ENCODE peak calls at places on chromosomes 3 and 15, in ten cellular contexts. N is psoas muscle, S is kidney, D is GM13976, J is esophagus muscularis mucosa, T is Caco-2, G is cardiac fibroblast, W is A549, P is AG10803, O is GM12865. F is an unnamed sample.

GRCh38 chr3:20054549-20054987 is 14.3 kb downstream of the KAT2B start:
- DNase-seq in P (peak), J (no peak), O (peak), N (peak), T (no peak), W (peak), S (peak), G (peak), D (peak), F (no peak)

GRCh38 chr3:174162550-174162949 is 696.6 kb upstream of the NAALADL2 start:
- DNase-seq in J (no peak), O (no peak), W (no peak), D (no peak), N (no peak), P (peak), T (no peak), G (peak), S (no peak), F (no peak)

GRCh38 chr3:46214751-46215352 is 6.7 kb upstream of the CCR1 start:
- DNase-seq in T (no peak), G (no peak), S (no peak), P (no peak), O (peak), N (no peak), W (no peak), J (peak), D (no peak), F (no peak)

GRCh38 chr3:188929138-188929537 is 242.6 kb upstream of the TPRG1 start:
- DNase-seq in D (no peak), T (peak), S (no peak), W (no peak), P (no peak), O (no peak), N (no peak), G (peak), J (no peak), F (no peak)

GRCh38 chr3:67489816-67490215 is 164.6 kb downstream of the SUCLG2 start:
- DNase-seq in J (no peak), W (no peak), D (no peak), G (no peak), T (no peak), O (no peak), P (peak), S (no peak), N (no peak), F (no peak)

GRCh38 chr3:24372559-24373197 is 122.0 kb downstream of the THRB start:
- DNase-seq in J (no peak), S (no peak), G (no peak), P (no peak), O (no peak), W (no peak), D (no peak), T (no peak), N (no peak), F (no peak)

GRCh38 chr3:54999801-55000200 is 71.9 kb upstream of the LRTM1 start:
- DNase-seq in S (no peak), O (no peak), P (no peak), W (no peak), T (no peak), N (no peak), J (peak), G (peak), D (no peak), F (no peak)

GRCh38 chr3:167110906-167111305 is 269.2 kb downstream of the ZBBX start:
- DNase-seq in N (no peak), D (no peak), G (peak), J (no peak), P (no peak), S (no peak), T (no peak), W (no peak), O (peak), F (no peak)

GRCh38 chr3:42683875-42684593 is 1.3 kb upstream of the KLHL40 start:
- DNase-seq in O (no peak), N (peak), D (no peak), P (peak), W (peak), S (peak), G (peak), J (peak), T (peak), F (no peak)

GRCh38 chr15:90871716-90872480 is 3.5 kb downstream of the FURIN start:
- DNase-seq in T (no peak), J (no peak), D (peak), P (no peak), N (no peak), O (no peak), S (no peak), W (no peak), G (no peak), F (no peak)

GRCh38 chr3:124705552-124705951 is 24.7 kb upstream of the UMPS start:
- DNase-seq in J (no peak), S (no peak), G (no peak), W (no peak), P (no peak), T (no peak), N (no peak), O (no peak), D (no peak), F (no peak)

GRCh38 chr3:69370156-69370944 is 15.5 kb downstream of the FRMD4B start:
- DNase-seq in W (no peak), N (peak), O (peak), S (peak), P (peak), D (no peak), T (no peak), J (no peak), G (peak), F (no peak)

GRCh38 chr3:57971975-57972374 is 36.2 kb upstream of the FLNB start:
- DNase-seq in O (no peak), N (no peak), W (no peak), J (no peak), S (no peak), T (peak), P (no peak), D (no peak), G (no peak), F (no peak)

GRCh38 chr3:29649815-29650547 is 369.1 kb downstream of the RBMS3 start:
- DNase-seq in D (no peak), W (no peak), N (no peak), O (peak), G (peak), P (peak), T (no peak), S (no peak), J (no peak), F (peak)

GRCh38 chr15:81002254-81003022 is 1.7 kb downstream of the TLNRD1 start:
- DNase-seq in O (peak), P (no peak), J (no peak), N (peak), S (peak), W (no peak), T (no peak), G (no peak), D (peak), F (no peak)

GRCh38 chr3:31502803-31503221 is 29.9 kb upstream of the STT3B start:
- DNase-seq in N (no peak), O (peak), P (no peak), S (no peak), J (no peak), D (peak), G (no peak), W (no peak), T (no peak), F (no peak)

GRCh38 chr15:66186049-66186825 is 67.3 kb downstream of the MEGF11 start:
- DNase-seq in S (no peak), O (no peak), D (no peak), W (no peak), N (no peak), G (no peak), P (no peak), J (no peak), T (no peak), F (no peak)

GRCh38 chr15:64774556-64775523 is 549 bp downstream of the RBPMS2 start:
- DNase-seq in O (no peak), T (no peak), S (peak), W (no peak), N (no peak), J (no peak), P (no peak), G (no peak), D (no peak), F (no peak)

GRCh38 chr3:69791919-69792399 is 52.7 kb downstream of the MITF start:
- DNase-seq in N (no peak), J (no peak), T (no peak), O (no peak), P (peak), D (no peak), W (no peak), G (peak), S (no peak), F (no peak)

GRCh38 chr3:165078293-165078692 is at the start of gene SI:
- DNase-seq in T (no peak), O (no peak), P (no peak), G (no peak), D (no peak), S (no peak), J (no peak), W (no peak), N (no peak), F (no peak)

GRCh38 chr3:95341314-95341713 is 1278.5 kb downstream of the NSUN3 start:
- DNase-seq in S (peak), P (no peak), D (no peak), O (no peak), T (peak), G (no peak), J (no peak), N (no peak), W (no peak), F (no peak)

GRCh38 chr3:162337630-162338029 is 841.0 kb downstream of the OTOL1 start:
- DNase-seq in S (no peak), G (peak), W (no peak), O (no peak), P (no peak), D (no peak), N (no peak), T (no peak), J (no peak), F (no peak)

GRCh38 chr3:155418426-155418825 is 124.9 kb upstream of the STRIT1 start:
- DNase-seq in P (no peak), T (no peak), G (peak), J (peak), W (no peak), N (no peak), D (no peak), O (no peak), S (no peak), F (no peak)

GRCh38 chr3:126389792-126390142 is 4.9 kb upstream of the CFAP100 start:
- DNase-seq in O (no peak), P (no peak), W (no peak), T (no peak), N (no peak), S (no peak), J (no peak), G (no peak), D (no peak), F (no peak)

GRCh38 chr3:83843716-83844115 is 1115.1 kb upstream of the CADM2 start:
- DNase-seq in P (no peak), N (no peak), T (no peak), W (no peak), D (no peak), J (no peak), S (no peak), O (no peak), G (no peak), F (no peak)

GRCh38 chr3:147661916-147662315 is 252.8 kb downstream of the ZIC1 start:
- DNase-seq in P (no peak), N (no peak), D (no peak), G (no peak), O (no peak), W (no peak), T (no peak), S (no peak), J (no peak), F (no peak)

DNA sequence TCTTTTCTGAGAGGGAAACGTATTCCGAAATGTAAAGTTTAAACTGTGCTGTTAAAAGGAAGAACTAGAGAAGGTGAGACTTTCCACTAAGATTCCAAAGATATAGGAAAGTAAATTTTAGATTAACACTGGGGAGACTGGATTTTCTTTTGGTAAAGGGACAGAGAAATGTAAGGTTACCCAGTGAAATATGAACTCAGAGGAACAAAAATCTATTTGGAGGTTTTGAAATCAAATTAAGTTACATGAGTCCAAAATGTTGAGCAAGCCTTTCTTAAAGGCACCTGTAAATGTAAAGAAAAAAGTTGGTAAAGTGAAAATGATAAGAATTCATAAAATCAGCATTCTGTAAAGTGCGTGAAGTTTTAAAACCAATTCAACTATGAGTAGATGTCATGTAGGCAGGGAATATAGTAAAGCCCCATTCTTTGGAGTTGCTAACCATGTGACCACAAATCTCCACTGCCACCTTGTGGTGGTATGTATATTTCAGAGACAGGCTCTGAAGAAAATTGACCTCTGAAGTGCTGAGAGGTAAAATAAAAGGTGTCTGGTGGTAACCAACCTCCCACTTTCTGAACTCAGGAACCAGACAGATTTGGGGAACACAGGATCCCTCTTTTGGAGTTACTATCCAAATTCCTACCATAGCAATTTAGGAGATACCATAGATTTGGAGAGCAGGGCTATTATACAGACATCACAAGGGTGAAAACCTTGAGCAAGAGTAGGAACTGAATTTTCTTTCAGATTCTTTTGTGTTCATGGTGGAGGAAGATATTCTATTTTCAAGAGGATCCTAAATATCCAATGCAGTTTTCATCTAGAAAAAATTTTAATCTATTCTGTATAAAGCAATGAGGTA is 215.3 kb downstream of the ROBO2 start:
- DNase-seq in G (peak), N (no peak), O (peak), T (peak), W (peak), S (no peak), D (peak), J (no peak), P (peak), F (no peak)
- TF ChIP-seq CTCF in G (peak), N (peak), O (peak), T (peak), W (peak), S (peak), D (peak), J (peak), P (peak), F (peak)

GRCh38 chr3:141849056-141849814 is 27.2 kb upstream of the ATP1B3 start:
- DNase-seq in D (no peak), O (no peak), P (no peak), W (no peak), G (no peak), N (no peak), J (no peak), T (no peak), S (no peak), F (no peak)

GRCh38 chr3:141844108-141844507 is 32.3 kb upstream of the ATP1B3 start:
- DNase-seq in D (no peak), W (no peak), N (no peak), O (no peak), P (no peak), T (no peak), J (no peak), S (no peak), G (no peak), F (no peak)

GRCh38 chr3:141844812-141845211 is 31.6 kb upstream of the ATP1B3 start:
- DNase-seq in G (no peak), O (no peak), W (no peak), S (no peak), N (no peak), T (no peak), J (no peak), D (no peak), P (no peak), F (no peak)

GRCh38 chr3:141846050-141846433 is 30.4 kb upstream of the ATP1B3 start:
- DNase-seq in N (no peak), O (no peak), J (no peak), G (no peak), S (no peak), P (no peak), D (no peak), W (no peak), T (no peak), F (no peak)

GRCh38 chr3:141845407-141846049 is 30.9 kb upstream of the ATP1B3 start:
- DNase-seq in W (no peak), P (no peak), T (no peak), G (no peak), J (no peak), N (no peak), S (no peak), O (peak), D (no peak), F (no peak)
- TF ChIP-seq CTCF in W (no peak), P (no peak), T (no peak), G (no peak), J (no peak), N (no peak), S (no peak), O (no peak), D (no peak), F (peak)

GRCh38 chr3:160643994-160644393 is 33.0 kb upstream of the ARL14 start:
- DNase-seq in P (no peak), J (no peak), N (no peak), S (no peak), O (peak), D (no peak), G (no peak), T (no peak), W (no peak), F (no peak)
- TF ChIP-seq CTCF in P (no peak), J (no peak), N (no peak), S (no peak), O (no peak), D (no peak), G (no peak), T (no peak), W (no peak), F (no peak)

GRCh38 chr3:178022599-178022998 is 513.6 kb upstream of the KCNMB2 start:
- DNase-seq in P (peak), O (no peak), S (no peak), G (no peak), T (no peak), J (no peak), W (no peak), D (no peak), N (no peak), F (no peak)
- TF ChIP-seq CTCF in P (peak), O (no peak), S (no peak), G (no peak), T (no peak), J (no peak), W (no peak), D (no peak), N (no peak), F (no peak)

GRCh38 chr15:59360305-59360704 is 12.4 kb downstream of the MYO1E start:
- DNase-seq in D (no peak), N (no peak), W (no peak), S (no peak), O (no peak), P (no peak), T (no peak), G (peak), J (no peak), F (no peak)
- TF ChIP-seq CTCF in D (no peak), N (peak), W (no peak), S (no peak), O (peak), P (peak), T (peak), G (peak), J (no peak), F (peak)

DNA sequence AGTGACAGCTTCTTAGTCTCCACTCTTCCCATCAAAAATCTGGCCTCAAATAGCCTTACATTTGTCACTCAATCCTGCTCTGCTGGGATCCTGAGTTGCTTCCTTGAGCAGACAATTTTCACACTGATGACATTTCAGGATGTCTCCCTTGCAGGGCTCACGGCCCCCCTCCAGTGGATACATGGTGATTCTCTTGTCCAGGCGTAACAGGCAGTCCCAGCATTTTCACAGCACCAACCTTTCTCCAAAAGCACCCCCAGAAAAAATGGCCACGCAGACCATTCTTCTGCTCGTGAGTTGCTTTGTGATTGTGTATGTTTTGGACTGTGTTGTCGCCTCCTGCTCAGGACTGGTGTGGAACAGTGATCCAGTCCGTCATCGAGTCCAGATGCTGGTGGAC is 47.4 kb upstream of the WNT7A start:
- DNase-seq in G (no peak), T (no peak), J (no peak), S (no peak), P (no peak), O (no peak), N (no peak), W (no peak), D (no peak), F (no peak)
- TF ChIP-seq CTCF in G (peak), T (peak), J (no peak), S (no peak), P (peak), O (no peak), N (no peak), W (no peak), D (no peak), F (no peak)

DNA sequence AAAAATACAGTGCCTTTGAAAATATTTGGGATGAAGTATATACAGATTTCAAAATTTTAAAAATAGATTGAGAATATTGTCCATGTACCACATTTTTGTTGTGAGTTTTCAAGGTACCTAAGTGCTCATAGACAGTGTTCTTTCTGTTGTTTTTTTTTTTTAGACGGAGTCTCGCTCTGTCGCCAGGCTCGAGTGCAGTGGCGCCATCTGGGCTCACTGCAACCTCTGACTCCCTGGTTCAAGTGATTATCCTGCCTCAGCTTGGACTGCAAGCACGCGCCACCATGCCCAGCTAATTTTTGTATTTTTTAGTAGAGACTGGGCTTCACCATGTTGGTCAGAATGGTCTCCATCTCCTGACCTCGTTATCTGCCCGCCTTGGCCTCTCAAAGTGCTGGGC is 223.9 kb downstream of the MCTP2 start:
- DNase-seq in N (no peak), J (no peak), P (no peak), S (no peak), O (no peak), G (no peak), W (no peak), D (no peak), T (no peak), F (no peak)
- TF ChIP-seq CTCF in N (no peak), J (no peak), P (no peak), S (no peak), O (no peak), G (no peak), W (no peak), D (no peak), T (no peak), F (no peak)

F was measured in GM12864.